ENCODE peak calls at places on chromosomes 6 and 20, in five cellular contexts. A is GM12878, S is A549, M is K562, V is HepG2. B is an unnamed sample.
A peak's percentile ranks its signal among the peaks of the same experiment; 100 is the strongest.

GRCh38 chr20:24792641-24793495 is 156.2 kb upstream of the CST7 start:
- DNase-seq in A (no peak), M (no peak), V (no peak), S (no peak), B (no peak)

GRCh38 chr6:166277021-166277420 is 31.2 kb downstream of the PRR18 start:
- DNase-seq in M (no peak), V (no peak), A (no peak), S (no peak), B (no peak)

GRCh38 chr20:13839421-13840092 is 54.7 kb downstream of the NDUFAF5 start:
- DNase-seq in V (no peak), S (no peak), A (no peak), M (no peak), B (no peak)

GRCh38 chr6:141097471-141097870 is 1035.3 kb upstream of the GJE1 start:
- DNase-seq in A (no peak), M (no peak), S (no peak), V (no peak), B (no peak)

GRCh38 chr6:134317471-134318131 is at the start of gene SGK1:
- DNase-seq in M (no peak), V (no peak), A (no peak), S (no peak), B (peak; percentile 29)

GRCh38 chr6:45946887-45947286 is 68.8 kb downstream of the CLIC5 start:
- DNase-seq in V (no peak), M (no peak), S (no peak), A (no peak), B (no peak)

GRCh38 chr20:58141496-58141895 is 87.0 kb downstream of the ANKRD60 start:
- DNase-seq in S (no peak), A (no peak), V (no peak), M (no peak), B (no peak)

GRCh38 chr20:40519928-40520327 is 169.1 kb downstream of the MAFB start:
- DNase-seq in V (no peak), M (no peak), S (no peak), A (no peak), B (no peak)

GRCh38 chr6:30990422-30991086 is 7.0 kb downstream of the MUC21 start:
- DNase-seq in V (no peak), M (no peak), S (no peak), A (no peak), B (no peak)

GRCh38 chr6:110063864-110064263 is 85.8 kb downstream of the GPR6 start:
- DNase-seq in V (no peak), S (no peak), M (no peak), A (no peak), B (no peak)

GRCh38 chr6:106197441-106197840 is 111.3 kb downstream of the PRDM1 start:
- DNase-seq in M (no peak), S (no peak), A (no peak), V (no peak), B (no peak)

GRCh38 chr6:9254251-9254650 is 818.9 kb upstream of the SLC35B3 start:
- DNase-seq in S (no peak), M (no peak), A (no peak), V (no peak), B (no peak)

GRCh38 chr20:41047279-41047974 is 18.8 kb downstream of the TOP1 start:
- DNase-seq in M (no peak), A (no peak), S (no peak), V (no peak), B (no peak)

GRCh38 chr20:60677819-60678218 is 574.2 kb upstream of the CDH4 start:
- DNase-seq in A (no peak), M (no peak), S (no peak), V (no peak), B (no peak)

GRCh38 chr20:63957690-63958441 is 1.6 kb upstream of the UCKL1 start:
- DNase-seq in S (no peak), M (peak; percentile 74), A (no peak), V (peak; percentile 59), B (no peak)

GRCh38 chr6:93417421-93417996 is 1.9 kb downstream of the EPHA7 start:
- DNase-seq in M (no peak), V (no peak), A (no peak), S (peak; percentile 4), B (peak; percentile 6)

GRCh38 chr6:44176935-44177509 is 18.4 kb downstream of the CAPN11 start:
- DNase-seq in M (no peak), A (peak; percentile 41), S (no peak), V (no peak), B (peak; percentile 30)

GRCh38 chr6:111854683-111855082 is 18.6 kb downstream of the FYN start:
- DNase-seq in V (no peak), S (no peak), M (no peak), A (no peak), B (no peak)

DNA sequence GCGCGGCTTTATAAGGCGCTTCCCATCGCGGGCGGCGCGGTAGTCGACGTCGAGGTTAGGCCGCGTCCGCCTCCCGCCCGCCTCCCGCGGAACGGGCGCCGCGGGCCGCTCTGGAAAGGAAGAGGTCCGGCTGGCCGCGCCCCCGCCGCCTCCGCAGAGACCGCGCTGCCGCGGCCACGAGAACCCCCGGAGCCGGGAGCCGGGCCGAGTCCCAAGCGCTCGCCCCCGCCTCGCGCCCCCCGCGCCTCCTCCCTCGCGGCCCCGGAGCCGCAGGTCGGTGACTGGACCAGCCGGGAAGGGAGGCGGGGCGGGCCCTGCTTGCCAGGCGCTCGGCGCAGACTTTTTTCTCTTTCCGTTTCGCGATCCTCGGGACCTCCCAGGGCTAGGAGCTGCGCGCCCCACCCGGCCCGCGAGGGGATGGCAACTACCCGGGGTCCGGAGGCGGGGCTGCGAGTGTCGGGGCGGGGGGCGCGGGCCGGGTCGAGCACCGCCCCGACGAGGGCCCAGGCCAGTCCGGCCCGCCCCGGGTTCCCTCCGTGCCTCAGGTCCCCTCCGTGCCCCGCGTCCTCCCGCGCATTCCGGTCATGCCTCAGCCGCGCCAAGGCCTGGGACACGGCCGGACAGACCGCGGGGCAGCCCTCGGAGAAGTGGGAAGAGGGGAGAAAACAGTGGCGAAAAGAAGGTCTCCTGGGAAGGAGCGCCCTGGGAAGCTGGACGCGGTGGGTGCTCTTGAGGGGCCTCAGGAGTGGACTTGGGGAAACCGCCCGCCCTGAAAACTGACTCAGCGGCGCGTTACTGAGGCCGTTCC is 421 bp upstream of the PXDC1 start:
- DNase-seq in V (peak; percentile 87), A (no peak), S (peak; percentile 81), M (peak; percentile 83), B (peak; percentile 95)
- TF ChIP-seq MYC in V (peak; percentile 50), A (no peak), S (no peak), M (no peak), B (no peak)

GRCh38 chr6:7896465-7896987 is 14.1 kb downstream of the TXNDC5 start:
- DNase-seq in V (no peak), A (no peak), S (no peak), M (no peak), B (no peak)

GRCh38 chr6:7893342-7893741 is 17.2 kb downstream of the TXNDC5 start:
- DNase-seq in A (no peak), S (no peak), M (no peak), V (no peak), B (no peak)

GRCh38 chr6:7894272-7895124 is 16.1 kb downstream of the TXNDC5 start:
- DNase-seq in M (no peak), V (no peak), S (no peak), A (no peak), B (peak; percentile 50)

GRCh38 chr6:7897461-7898192 is 13.0 kb downstream of the TXNDC5 start:
- DNase-seq in A (no peak), V (no peak), M (no peak), S (no peak), B (no peak)

DNA sequence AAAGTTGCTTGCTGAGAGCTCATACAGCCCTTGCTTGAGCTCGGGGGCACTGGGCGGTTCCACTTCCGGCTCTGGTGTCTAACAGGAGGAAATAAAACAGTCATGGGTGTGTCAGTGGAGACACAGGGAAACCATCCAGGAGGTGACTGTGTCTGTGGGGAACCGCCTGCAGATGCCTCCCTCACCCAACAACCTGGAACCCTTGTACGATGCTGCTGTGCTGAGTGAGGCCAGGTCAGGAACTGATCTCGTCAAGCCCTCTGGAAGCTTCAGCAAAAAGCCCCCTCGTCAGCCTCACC is 15.5 kb downstream of the TXNDC5 start:
- DNase-seq in M (no peak), A (no peak), V (no peak), S (no peak), B (no peak)
- H3K4me2 ChIP-seq in M (no peak overlapping the region), A (no peak overlapping the region), V (no peak overlapping the region), S (no peak overlapping the region), B (no peak overlapping the region)

DNA sequence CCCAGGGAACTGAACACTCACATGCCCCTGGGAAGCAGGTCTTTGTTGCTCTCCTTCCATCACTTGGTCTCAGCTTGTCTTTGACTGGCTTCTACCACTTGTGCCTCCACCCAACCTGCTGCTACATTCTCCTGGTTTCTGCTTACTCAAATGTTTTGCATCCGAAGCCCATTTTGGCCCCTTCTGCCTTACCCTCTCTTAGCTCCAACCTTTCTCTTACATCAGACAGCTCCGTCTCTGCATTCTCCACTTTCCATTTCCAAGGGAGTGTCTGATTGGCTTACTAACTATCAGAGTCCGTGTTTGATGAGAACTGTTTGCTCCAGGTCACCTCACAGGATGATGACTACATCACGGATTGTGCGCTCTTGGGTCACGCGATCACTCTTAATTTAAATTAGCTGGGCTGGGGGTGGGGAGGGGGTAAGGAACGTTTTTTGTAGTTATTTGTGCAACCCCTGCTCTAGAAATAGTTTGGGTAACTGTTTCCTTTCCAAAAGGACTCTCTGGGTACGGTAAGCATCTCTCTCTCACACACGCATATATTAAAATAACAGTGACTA is 844 bp upstream of the ABRACL start:
- DNase-seq in S (no peak), M (no peak), A (peak; percentile 36), V (no peak), B (peak; percentile 52)
- TF ChIP-seq MYC in S (no peak), M (no peak), A (no peak), V (no peak), B (no peak)

GRCh38 chr20:16158090-16158975 is 414.9 kb downstream of the KIF16B start:
- DNase-seq in V (no peak), A (peak; percentile 25), M (no peak), S (no peak), B (no peak)
- H3K4me2 ChIP-seq in V (no peak overlapping the region), A (peak overlapping the region; percentile 77), M (no peak overlapping the region), S (no peak overlapping the region), B (no peak overlapping the region)

DNA sequence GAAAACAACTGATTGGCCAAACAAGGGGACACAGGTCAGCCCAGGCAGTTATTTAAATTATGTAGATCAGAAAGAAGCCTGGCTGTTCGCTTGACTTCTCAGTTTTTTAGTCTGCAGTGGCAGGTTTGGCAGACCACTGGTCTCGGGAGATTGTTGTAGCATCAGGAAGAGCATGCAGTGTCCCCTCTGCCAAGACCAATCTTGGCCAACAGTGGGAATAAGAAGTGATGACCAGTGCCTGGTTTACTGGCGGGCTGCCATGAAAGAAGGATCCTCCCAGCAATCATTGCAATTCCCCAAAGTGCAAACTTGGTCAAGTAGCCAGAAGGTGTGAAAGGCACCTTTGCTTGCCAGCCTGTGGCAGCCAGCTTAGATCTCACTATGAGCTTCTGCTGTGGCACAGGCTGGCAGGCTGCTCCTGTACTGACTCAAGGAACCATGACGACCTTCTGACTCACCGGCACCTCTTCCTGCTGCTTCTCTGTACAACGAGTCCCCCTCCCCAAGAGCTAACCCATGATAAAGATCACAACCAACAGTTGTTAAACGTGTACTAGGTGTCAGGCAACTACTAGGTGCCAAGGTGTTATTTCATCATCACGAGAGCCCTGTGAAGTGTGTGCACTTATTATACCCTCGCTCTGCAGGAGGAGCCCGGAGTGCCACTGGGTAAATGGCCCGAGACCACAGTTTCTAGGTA is 76.8 kb upstream of the DUSP22 start:
- DNase-seq in A (peak; percentile 41), V (no peak), M (no peak), S (no peak), B (no peak)
- TF ChIP-seq MYC in A (no peak), V (no peak), M (no peak), S (no peak), B (no peak)

B was measured in endothelial cell of umbilical vein.